ENCODE peak calls at places on chromosomes 11 and 22, in nine cellular contexts. One of them, this sample, is unnamed.

GRCh38 chr11:92383430-92383829 is 158.8 kb downstream of the FAT3 start:
- DNase-seq in CD8-positive, alpha-beta memory T cell: no peak
- DNase-seq in cardiac muscle cell: peak; percentile 13
- DNase-seq in BE2C: no peak
- DNase-seq in H1: no peak
- DNase-seq in lower lobe of right lung: no peak
- DNase-seq in heart left ventricle: no peak
- DNase-seq in lung: no peak
- DNase-seq in hepatocyte: no peak
- DNase-seq in this sample: no peak

GRCh38 chr11:69560141-69560790 is 78.8 kb downstream of the LINC01488 start:
- DNase-seq in CD8-positive, alpha-beta memory T cell: no peak
- DNase-seq in cardiac muscle cell: no peak
- DNase-seq in BE2C: no peak
- DNase-seq in H1: no peak
- DNase-seq in lower lobe of right lung: no peak
- DNase-seq in heart left ventricle: no peak
- DNase-seq in lung: no peak
- DNase-seq in hepatocyte: no peak
- DNase-seq in this sample: no peak

GRCh38 chr11:104301776-104302175 is 137.8 kb upstream of the PDGFD start:
- DNase-seq in CD8-positive, alpha-beta memory T cell: no peak
- DNase-seq in cardiac muscle cell: no peak
- DNase-seq in BE2C: no peak
- DNase-seq in H1: no peak
- DNase-seq in lower lobe of right lung: no peak
- DNase-seq in heart left ventricle: no peak
- DNase-seq in lung: no peak
- DNase-seq in hepatocyte: no peak
- DNase-seq in this sample: no peak

GRCh38 chr11:114275295-114275694 is 20.9 kb upstream of the NNMT start:
- DNase-seq in CD8-positive, alpha-beta memory T cell: no peak
- DNase-seq in cardiac muscle cell: no peak
- DNase-seq in BE2C: no peak
- DNase-seq in H1: no peak
- DNase-seq in lower lobe of right lung: no peak
- DNase-seq in heart left ventricle: no peak
- DNase-seq in lung: peak; percentile 27
- DNase-seq in hepatocyte: no peak
- DNase-seq in this sample: no peak

GRCh38 chr22:24106385-24107381 is 74.6 kb upstream of the SUSD2 start:
- DNase-seq in CD8-positive, alpha-beta memory T cell: peak; percentile 23
- DNase-seq in cardiac muscle cell: no peak
- DNase-seq in BE2C: no peak
- DNase-seq in H1: no peak
- DNase-seq in lower lobe of right lung: peak; percentile 32
- DNase-seq in heart left ventricle: no peak
- DNase-seq in lung: no peak
- DNase-seq in hepatocyte: no peak
- DNase-seq in this sample: peak; percentile 22

GRCh38 chr11:58641326-58641725 is 18.9 kb downstream of the CNTF start:
- DNase-seq in CD8-positive, alpha-beta memory T cell: no peak
- DNase-seq in cardiac muscle cell: no peak
- DNase-seq in BE2C: no peak
- DNase-seq in H1: no peak
- DNase-seq in lower lobe of right lung: no peak
- DNase-seq in heart left ventricle: no peak
- DNase-seq in lung: no peak
- DNase-seq in hepatocyte: no peak
- DNase-seq in this sample: no peak

GRCh38 chr11:8871283-8871775 is 39.7 kb upstream of the AKIP1 start:
- DNase-seq in CD8-positive, alpha-beta memory T cell: no peak
- DNase-seq in cardiac muscle cell: peak; percentile 96
- DNase-seq in BE2C: peak; percentile 65
- DNase-seq in H1: no peak
- DNase-seq in lower lobe of right lung: peak; percentile 48
- DNase-seq in heart left ventricle: peak; percentile 81
- DNase-seq in lung: peak; percentile 66
- DNase-seq in hepatocyte: peak; percentile 90
- DNase-seq in this sample: peak; percentile 56

GRCh38 chr11:128553662-128554392 is 33.5 kb downstream of the ETS1 start:
- DNase-seq in CD8-positive, alpha-beta memory T cell: no peak
- DNase-seq in cardiac muscle cell: peak; percentile 93
- DNase-seq in BE2C: no peak
- DNase-seq in H1: no peak
- DNase-seq in lower lobe of right lung: no peak
- DNase-seq in heart left ventricle: peak; percentile 58
- DNase-seq in lung: no peak
- DNase-seq in hepatocyte: peak; percentile 69
- DNase-seq in this sample: no peak

GRCh38 chr22:19122752-19123492 is 710 bp upstream of the DGCR2 start:
- DNase-seq in CD8-positive, alpha-beta memory T cell: no peak
- DNase-seq in cardiac muscle cell: peak; percentile 36
- DNase-seq in BE2C: peak; percentile 33
- DNase-seq in H1: no peak
- DNase-seq in lower lobe of right lung: no peak
- DNase-seq in heart left ventricle: no peak
- DNase-seq in lung: no peak
- DNase-seq in hepatocyte: peak; percentile 63
- DNase-seq in this sample: no peak

GRCh38 chr22:24428751-24429410 is 1.5 kb downstream of the ADORA2A start:
- DNase-seq in CD8-positive, alpha-beta memory T cell: peak; percentile 32
- DNase-seq in cardiac muscle cell: no peak
- DNase-seq in BE2C: no peak
- DNase-seq in H1: no peak
- DNase-seq in lower lobe of right lung: peak; percentile 26
- DNase-seq in heart left ventricle: no peak
- DNase-seq in lung: no peak
- DNase-seq in hepatocyte: no peak
- DNase-seq in this sample: peak; percentile 21

GRCh38 chr11:122137081-122137793 is 21.2 kb upstream of the BLID start:
- DNase-seq in CD8-positive, alpha-beta memory T cell: no peak
- DNase-seq in cardiac muscle cell: peak; percentile 92
- DNase-seq in BE2C: no peak
- DNase-seq in H1: no peak
- DNase-seq in lower lobe of right lung: no peak
- DNase-seq in heart left ventricle: no peak
- DNase-seq in lung: no peak
- DNase-seq in hepatocyte: peak; percentile 29
- DNase-seq in this sample: no peak

GRCh38 chr11:26027887-26028286 is 304.0 kb upstream of the ANO3 start:
- DNase-seq in CD8-positive, alpha-beta memory T cell: no peak
- DNase-seq in cardiac muscle cell: no peak
- DNase-seq in BE2C: no peak
- DNase-seq in H1: no peak
- DNase-seq in lower lobe of right lung: no peak
- DNase-seq in heart left ventricle: no peak
- DNase-seq in lung: no peak
- DNase-seq in hepatocyte: no peak
- DNase-seq in this sample: no peak

GRCh38 chr11:96465537-96465936 is 75.7 kb downstream of the JRKL start:
- DNase-seq in CD8-positive, alpha-beta memory T cell: no peak
- DNase-seq in cardiac muscle cell: no peak
- DNase-seq in BE2C: peak; percentile 36
- DNase-seq in H1: no peak
- DNase-seq in lower lobe of right lung: no peak
- DNase-seq in heart left ventricle: peak; percentile 31
- DNase-seq in lung: no peak
- DNase-seq in hepatocyte: no peak
- DNase-seq in this sample: no peak

GRCh38 chr11:113023986-113024385 is 62.8 kb downstream of the NCAM1 start:
- DNase-seq in CD8-positive, alpha-beta memory T cell: no peak
- DNase-seq in cardiac muscle cell: no peak
- DNase-seq in BE2C: no peak
- DNase-seq in H1: no peak
- DNase-seq in lower lobe of right lung: no peak
- DNase-seq in heart left ventricle: no peak
- DNase-seq in lung: no peak
- DNase-seq in hepatocyte: no peak
- DNase-seq in this sample: no peak

GRCh38 chr11:64245401-64245796 is 1.3 kb downstream of the PPP1R14B start:
- DNase-seq in CD8-positive, alpha-beta memory T cell: no peak
- DNase-seq in cardiac muscle cell: no peak
- DNase-seq in BE2C: no peak
- DNase-seq in H1: no peak
- DNase-seq in lower lobe of right lung: no peak
- DNase-seq in heart left ventricle: peak; percentile 64
- DNase-seq in lung: no peak
- DNase-seq in hepatocyte: no peak
- DNase-seq in this sample: peak; percentile 85
- H3K4me1 ChIP-seq in CD8-positive, alpha-beta memory T cell: peaks cover 33% of the 10 kb centered on the region
- H3K4me1 ChIP-seq in cardiac muscle cell: peaks cover 5% of the 10 kb centered on the region
- H3K4me1 ChIP-seq in BE2C: no peaks in the 10 kb centered on the region
- H3K4me1 ChIP-seq in H1: no peaks in the 10 kb centered on the region
- H3K4me1 ChIP-seq in lower lobe of right lung: peaks cover 38% of the 10 kb centered on the region
- H3K4me1 ChIP-seq in heart left ventricle: peaks cover 44% of the 10 kb centered on the region
- H3K4me1 ChIP-seq in lung: no peaks in the 10 kb centered on the region
- H3K4me1 ChIP-seq in hepatocyte: peaks cover 19% of the 10 kb centered on the region
- H3K4me1 ChIP-seq in this sample: peaks cover 24% of the 10 kb centered on the region

GRCh38 chr22:35400335-35400680 is 368 bp downstream of the MCM5 start:
- DNase-seq in CD8-positive, alpha-beta memory T cell: no peak
- DNase-seq in cardiac muscle cell: no peak
- DNase-seq in BE2C: no peak
- DNase-seq in H1: no peak
- DNase-seq in lower lobe of right lung: no peak
- DNase-seq in heart left ventricle: no peak
- DNase-seq in lung: no peak
- DNase-seq in hepatocyte: no peak
- DNase-seq in this sample: no peak
- H3K4me1 ChIP-seq in CD8-positive, alpha-beta memory T cell: peaks cover 9% of the 10 kb centered on the region
- H3K4me1 ChIP-seq in cardiac muscle cell: peaks cover 3% of the 10 kb centered on the region
- H3K4me1 ChIP-seq in BE2C: no peaks in the 10 kb centered on the region
- H3K4me1 ChIP-seq in H1: peaks cover 8% of the 10 kb centered on the region
- H3K4me1 ChIP-seq in lower lobe of right lung: peaks cover 20% of the 10 kb centered on the region
- H3K4me1 ChIP-seq in heart left ventricle: peaks cover 10% of the 10 kb centered on the region
- H3K4me1 ChIP-seq in lung: peaks cover 3% of the 10 kb centered on the region
- H3K4me1 ChIP-seq in hepatocyte: peaks cover 8% of the 10 kb centered on the region
- H3K4me1 ChIP-seq in this sample: peaks cover 12% of the 10 kb centered on the region

GRCh38 chr22:29342177-29342576 is 26.7 kb upstream of the RASL10A start:
- DNase-seq in CD8-positive, alpha-beta memory T cell: no peak
- DNase-seq in cardiac muscle cell: no peak
- DNase-seq in BE2C: no peak
- DNase-seq in H1: no peak
- DNase-seq in lower lobe of right lung: no peak
- DNase-seq in heart left ventricle: no peak
- DNase-seq in lung: no peak
- DNase-seq in hepatocyte: no peak
- DNase-seq in this sample: no peak
- H3K4me1 ChIP-seq in CD8-positive, alpha-beta memory T cell: no peaks in the 10 kb centered on the region
- H3K4me1 ChIP-seq in cardiac muscle cell: peaks cover 30% of the 10 kb centered on the region
- H3K4me1 ChIP-seq in BE2C: peaks cover 17% of the 10 kb centered on the region
- H3K4me1 ChIP-seq in H1: no peaks in the 10 kb centered on the region
- H3K4me1 ChIP-seq in lower lobe of right lung: peaks cover 9% of the 10 kb centered on the region
- H3K4me1 ChIP-seq in heart left ventricle: peaks cover 21% of the 10 kb centered on the region
- H3K4me1 ChIP-seq in lung: peaks cover 4% of the 10 kb centered on the region
- H3K4me1 ChIP-seq in hepatocyte: no peaks in the 10 kb centered on the region
- H3K4me1 ChIP-seq in this sample: no peaks in the 10 kb centered on the region

DNA sequence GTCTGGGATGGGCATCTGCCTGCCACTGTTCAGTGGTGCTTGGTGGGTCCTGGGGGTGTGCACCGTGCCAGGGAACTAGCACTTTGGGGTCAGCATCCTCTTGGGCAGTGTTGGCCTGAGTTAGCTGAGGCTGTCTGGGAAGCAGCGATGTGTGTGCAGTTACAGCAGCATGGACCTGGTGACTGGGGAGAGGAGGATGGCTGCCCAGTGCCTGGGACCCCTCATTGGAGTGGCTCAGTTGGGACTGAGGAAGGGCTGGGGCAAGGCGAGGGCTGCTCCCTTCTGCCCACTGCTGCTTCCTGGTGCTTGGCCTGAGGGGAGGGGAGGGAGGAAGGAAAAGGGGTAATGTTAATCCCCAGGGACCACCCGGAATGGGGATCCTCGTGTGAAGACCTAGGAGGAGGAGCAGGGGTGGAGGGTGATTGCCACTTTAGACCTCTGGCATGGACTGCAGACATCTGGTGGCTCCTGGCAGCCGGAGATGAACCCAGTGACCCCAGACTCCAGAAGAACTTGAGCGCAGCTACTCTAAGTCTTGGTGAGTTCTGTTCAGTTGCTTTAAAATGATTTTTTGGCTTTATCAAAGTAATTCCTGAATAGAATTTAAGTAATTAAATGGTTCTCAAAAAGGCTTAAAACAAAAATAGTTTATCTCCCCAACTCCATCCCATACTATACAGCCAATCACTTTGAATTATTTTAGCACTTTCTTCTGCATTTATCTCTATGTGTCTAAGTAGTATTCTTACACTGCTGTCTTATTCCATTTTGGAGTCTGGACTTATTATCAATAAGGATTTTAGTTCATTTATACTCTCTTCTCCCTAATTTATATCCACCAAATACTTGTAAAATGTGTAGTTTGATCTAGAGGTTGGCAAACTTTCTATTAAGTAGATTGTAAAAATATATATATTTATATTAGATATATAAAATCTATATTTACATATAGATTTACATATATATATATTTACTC is 15.4 kb upstream of the TMEM191C start:
- DNase-seq in CD8-positive, alpha-beta memory T cell: no peak
- DNase-seq in cardiac muscle cell: no peak
- DNase-seq in BE2C: no peak
- DNase-seq in H1: no peak
- DNase-seq in lower lobe of right lung: peak; percentile 20
- DNase-seq in heart left ventricle: peak; percentile 9
- DNase-seq in lung: no peak
- DNase-seq in hepatocyte: no peak
- DNase-seq in this sample: no peak
- H3K4me1 ChIP-seq in CD8-positive, alpha-beta memory T cell: no peaks in the 10 kb centered on the region
- H3K4me1 ChIP-seq in cardiac muscle cell: peaks cover 19% of the 10 kb centered on the region
- H3K4me1 ChIP-seq in BE2C: no peaks in the 10 kb centered on the region
- H3K4me1 ChIP-seq in H1: no peaks in the 10 kb centered on the region
- H3K4me1 ChIP-seq in lower lobe of right lung: peaks cover 3% of the 10 kb centered on the region
- H3K4me1 ChIP-seq in heart left ventricle: no peaks in the 10 kb centered on the region
- H3K4me1 ChIP-seq in lung: no peaks in the 10 kb centered on the region
- H3K4me1 ChIP-seq in hepatocyte: peaks cover 2% of the 10 kb centered on the region
- H3K4me1 ChIP-seq in this sample: no peaks in the 10 kb centered on the region

DNA sequence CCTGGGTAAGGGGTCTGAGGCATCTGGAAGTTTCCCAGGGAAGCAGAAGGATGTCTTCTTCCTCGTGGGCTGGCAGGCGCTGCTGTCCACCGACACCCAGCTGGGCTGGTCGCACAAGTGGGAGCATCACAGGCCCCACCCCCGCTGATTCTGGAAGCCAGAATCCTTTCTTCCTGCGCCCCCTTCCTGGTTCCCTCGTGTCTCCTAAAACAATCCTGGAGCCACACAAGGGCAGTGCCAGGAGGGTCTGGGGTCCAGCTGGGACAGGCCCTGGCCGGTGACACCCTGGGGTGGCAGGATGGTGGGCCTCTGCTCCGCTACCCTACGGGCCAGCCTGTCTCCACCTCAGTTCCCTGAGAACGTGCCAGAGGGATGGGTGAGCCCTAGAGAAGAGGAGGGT is 4.2 kb downstream of the LSP1 start:
- DNase-seq in CD8-positive, alpha-beta memory T cell: no peak
- DNase-seq in cardiac muscle cell: no peak
- DNase-seq in BE2C: no peak
- DNase-seq in H1: no peak
- DNase-seq in lower lobe of right lung: no peak
- DNase-seq in heart left ventricle: no peak
- DNase-seq in lung: no peak
- DNase-seq in hepatocyte: no peak
- DNase-seq in this sample: no peak
- H3K4me1 ChIP-seq in CD8-positive, alpha-beta memory T cell: peaks cover 76% of the 10 kb centered on the region
- H3K4me1 ChIP-seq in cardiac muscle cell: no peaks in the 10 kb centered on the region
- H3K4me1 ChIP-seq in BE2C: no peaks in the 10 kb centered on the region
- H3K4me1 ChIP-seq in H1: no peaks in the 10 kb centered on the region
- H3K4me1 ChIP-seq in lower lobe of right lung: peaks cover 7% of the 10 kb centered on the region
- H3K4me1 ChIP-seq in heart left ventricle: no peaks in the 10 kb centered on the region
- H3K4me1 ChIP-seq in lung: no peaks in the 10 kb centered on the region
- H3K4me1 ChIP-seq in hepatocyte: no peaks in the 10 kb centered on the region
- H3K4me1 ChIP-seq in this sample: no peaks in the 10 kb centered on the region

GRCh38 chr11:83528225-83528624 is 242.1 kb upstream of the CCDC90B start:
- DNase-seq in CD8-positive, alpha-beta memory T cell: no peak
- DNase-seq in cardiac muscle cell: no peak
- DNase-seq in BE2C: no peak
- DNase-seq in H1: no peak
- DNase-seq in lower lobe of right lung: no peak
- DNase-seq in heart left ventricle: no peak
- DNase-seq in lung: no peak
- DNase-seq in hepatocyte: no peak
- DNase-seq in this sample: no peak
- H3K4me1 ChIP-seq in CD8-positive, alpha-beta memory T cell: no peaks in the 10 kb centered on the region
- H3K4me1 ChIP-seq in cardiac muscle cell: peaks cover 7% of the 10 kb centered on the region
- H3K4me1 ChIP-seq in BE2C: no peaks in the 10 kb centered on the region
- H3K4me1 ChIP-seq in H1: no peaks in the 10 kb centered on the region
- H3K4me1 ChIP-seq in lower lobe of right lung: no peaks in the 10 kb centered on the region
- H3K4me1 ChIP-seq in heart left ventricle: no peaks in the 10 kb centered on the region
- H3K4me1 ChIP-seq in lung: peaks cover 7% of the 10 kb centered on the region
- H3K4me1 ChIP-seq in hepatocyte: no peaks in the 10 kb centered on the region
- H3K4me1 ChIP-seq in this sample: no peaks in the 10 kb centered on the region

This sample was measured in mucosa of descending colon.